ENCODE peak calls at places on chromosomes 3 and 15, in seven cellular contexts. T is activated CD8-positive, alpha-beta memory T cell treated with anti-CD3 and anti-CD28 coated beads, Interleukin-2, amount 50 U/mL, for 48 hours; A is skeletal muscle cell; D is CD8-positive, alpha-beta T cell; C is kidney epithelial cell; Q is progenitor cell of endocrine pancreas; G is RPMI7951. P is an unnamed sample.

GRCh38 chr3:76638006-76638405 is 401.9 kb upstream of the ROBO2 start:
- DNase-seq in D (no peak), T (no peak), A (no peak), Q (no peak), C (no peak), G (no peak), P (no peak)

GRCh38 chr3:174613173-174613572 is 246.0 kb upstream of the NAALADL2 start:
- DNase-seq in G (no peak), Q (no peak), D (no peak), A (no peak), T (no peak), C (no peak), P (peak)

GRCh38 chr3:161443921-161444457 is 52.6 kb upstream of the OTOL1 start:
- DNase-seq in T (no peak), A (no peak), Q (no peak), D (no peak), G (no peak), C (no peak), P (no peak)

GRCh38 chr3:118932822-118933558 is 101.7 kb downstream of the IGSF11 start:
- DNase-seq in T (no peak), A (no peak), D (no peak), Q (no peak), G (no peak), C (no peak), P (peak)

GRCh38 chr3:42061711-42062408 is 29.3 kb upstream of the TRAK1 start:
- DNase-seq in D (no peak), G (peak), C (no peak), T (no peak), Q (no peak), A (peak), P (peak)

GRCh38 chr3:176939022-176939817 is 258.1 kb downstream of the TBL1XR1 start:
- DNase-seq in Q (peak), D (no peak), T (no peak), C (peak), G (peak), A (peak), P (peak)

GRCh38 chr15:38671675-38672141 is 107.1 kb upstream of the RASGRP1 start:
- DNase-seq in T (no peak), G (no peak), D (no peak), A (no peak), C (no peak), Q (no peak), P (no peak)

GRCh38 chr3:481680-482079 is 285.1 kb downstream of the CHL1 start:
- DNase-seq in A (no peak), Q (no peak), D (no peak), T (no peak), G (no peak), C (no peak), P (no peak)

GRCh38 chr3:194043516-194043915 is 92.4 kb upstream of the HES1 start:
- DNase-seq in G (peak), T (no peak), D (no peak), C (peak), Q (no peak), A (peak), P (peak)

GRCh38 chr3:40292637-40293036 is 16.9 kb upstream of the EIF1B start:
- DNase-seq in G (no peak), A (no peak), C (no peak), Q (no peak), D (no peak), T (no peak), P (no peak)

GRCh38 chr3:8663177-8664061 is 18.8 kb upstream of the SSUH2 start:
- DNase-seq in C (peak), G (peak), T (peak), D (no peak), A (no peak), Q (peak), P (peak)

GRCh38 chr3:37905987-37906674 is 44.5 kb downstream of the CTDSPL start:
- DNase-seq in Q (no peak), D (no peak), C (no peak), G (peak), A (peak), T (no peak), P (peak)

GRCh38 chr3:126057936-126058335 is 26.0 kb downstream of the SLC41A3 start:
- DNase-seq in Q (no peak), D (no peak), G (no peak), T (no peak), A (no peak), C (no peak), P (no peak)